ENCODE peak calls at places on chromosomes 5 and 9, in ten cellular contexts. X is RWPE1; Z is OCI-LY7; G is amniotic epithelial cell; Y is left cardiac atrium; V is neural progenitor cell; U is EL; L is activated naive CD4-positive, alpha-beta T cell treated with Interleukin-2 at 50 U/mL for 16 hours; H is suprapubic skin; K is uterus. T is an unnamed sample.
A peak's percentile ranks its signal among the peaks of the same experiment; 100 is the strongest.

GRCh38 chr9:131262327-131263032 is 13.8 kb downstream of the FAM78A start:
- DNase-seq in L (no peak), X (no peak), H (no peak), Y (no peak), U (no peak), K (no peak), G (peak; percentile 39), Z (peak; percentile 79), V (no peak), T (no peak)

GRCh38 chr9:86614871-86615849 is 260.9 kb upstream of the TUT7 start:
- DNase-seq in U (peak; percentile 58), G (peak; percentile 72), Y (no peak), H (no peak), Z (peak; percentile 13), V (peak; percentile 62), L (no peak), K (no peak), X (no peak), T (peak; percentile 58)

GRCh38 chr5:35120745-35121144 is 73.0 kb upstream of the AGXT2 start:
- DNase-seq in G (no peak), U (no peak), L (no peak), Y (no peak), V (no peak), H (no peak), Z (no peak), K (no peak), X (no peak), T (no peak)

GRCh38 chr5:39249560-39250274 is 30.4 kb upstream of the FYB1 start:
- DNase-seq in L (no peak), X (no peak), V (no peak), H (no peak), Y (no peak), Z (no peak), U (no peak), G (peak; percentile 28), K (no peak), T (peak; percentile 25)

GRCh38 chr5:153827407-153827806 is 211.3 kb downstream of the FAM114A2 start:
- DNase-seq in K (no peak), H (no peak), Y (no peak), Z (peak; percentile 39), V (peak; percentile 52), L (no peak), G (peak; percentile 32), X (no peak), U (peak; percentile 40), T (peak; percentile 32)

GRCh38 chr9:133304158-133304470 is 29.1 kb upstream of the ABO start:
- DNase-seq in K (no peak), Z (no peak), V (no peak), Y (no peak), U (no peak), G (no peak), L (no peak), H (peak; percentile 53), X (no peak), T (no peak)

GRCh38 chr5:58188287-58188651 is 271.6 kb downstream of the PLK2 start:
- DNase-seq in G (peak; percentile 74), H (no peak), L (no peak), Y (no peak), X (peak; percentile 86), Z (no peak), K (no peak), V (peak; percentile 27), U (peak; percentile 94), T (peak; percentile 45)

GRCh38 chr9:133580416-133580738 is 28.8 kb downstream of the FAM163B start:
- DNase-seq in U (no peak), X (no peak), Y (peak; percentile 21), H (no peak), K (no peak), Z (peak; percentile 45), V (no peak), L (no peak), G (no peak), T (no peak)

GRCh38 chr5:42767491-42768105 is 11.0 kb downstream of the CCDC152 start:
- DNase-seq in H (no peak), L (no peak), Y (no peak), V (peak; percentile 34), K (no peak), X (peak; percentile 30), Z (peak; percentile 27), U (peak; percentile 17), G (peak; percentile 39), T (peak; percentile 61)

GRCh38 chr5:143534764-143535159 is 131.3 kb upstream of the NR3C1 start:
- DNase-seq in G (no peak), U (no peak), L (no peak), Z (no peak), H (no peak), V (no peak), K (no peak), Y (no peak), X (no peak), T (no peak)

GRCh38 chr5:143063175-143063970 is 293.2 kb downstream of the ARHGAP26 start:
- DNase-seq in X (no peak), G (peak; percentile 82), K (peak; percentile 37), Z (no peak), V (no peak), H (no peak), L (no peak), U (no peak), Y (peak; percentile 77), T (peak; percentile 74)

GRCh38 chr9:116499986-116500871 is 186.9 kb upstream of the TRIM32 start:
- DNase-seq in U (peak; percentile 91), G (peak; percentile 42), L (no peak), Y (no peak), K (no peak), X (peak; percentile 58), V (peak; percentile 80), H (no peak), Z (no peak), T (peak; percentile 92)

GRCh38 chr9:113875917-113876805 is at the start of gene ZNF618:
- DNase-seq in Z (peak; percentile 9), K (no peak), G (no peak), U (peak; percentile 40), Y (peak; percentile 47), H (no peak), X (peak; percentile 66), L (peak; percentile 4), V (peak; percentile 81), T (no peak)

GRCh38 chr5:31361234-31361633 is 167.7 kb downstream of the CDH6 start:
- DNase-seq in G (peak; percentile 93), K (peak; percentile 33), Y (no peak), Z (no peak), U (peak; percentile 81), V (no peak), L (no peak), H (no peak), X (peak; percentile 16), T (peak; percentile 91)

GRCh38 chr5:134029156-134029555 is 24.4 kb upstream of the VDAC1 start:
- DNase-seq in Y (no peak), G (peak; percentile 99), L (no peak), Z (no peak), H (no peak), K (no peak), V (no peak), U (peak; percentile 96), X (peak; percentile 65), T (peak; percentile 99)

GRCh38 chr9:19660019-19660418 is 128.8 kb downstream of the SLC24A2 start:
- DNase-seq in X (peak; percentile 48), G (no peak), L (no peak), Y (no peak), Z (no peak), U (no peak), V (no peak), H (no peak), K (no peak), T (no peak)

GRCh38 chr5:37568018-37568753 is 189.1 kb downstream of the WDR70 start:
- DNase-seq in K (no peak), L (no peak), Z (no peak), X (no peak), U (no peak), H (no peak), G (no peak), V (no peak), Y (no peak), T (no peak)

GRCh38 chr5:132429451-132430440 is 60.2 kb downstream of the SLC22A5 start:
- DNase-seq in X (no peak), Z (no peak), V (no peak), G (peak; percentile 57), Y (no peak), H (no peak), U (peak; percentile 15), L (no peak), K (no peak), T (no peak)

GRCh38 chr5:156475182-156475830 is 148.3 kb downstream of the SGCD start:
- DNase-seq in Y (no peak), H (no peak), L (no peak), V (no peak), Z (no peak), U (no peak), G (no peak), X (no peak), K (no peak), T (peak; percentile 20)

GRCh38 chr9:125803526-125803925 is 56.4 kb downstream of the PBX3 start:
- DNase-seq in X (no peak), Z (no peak), H (no peak), L (no peak), K (no peak), V (no peak), U (no peak), G (no peak), Y (no peak), T (no peak)

GRCh38 chr9:14383815-14384214 is 69.9 kb upstream of the NFIB start:
- DNase-seq in X (no peak), Z (no peak), U (no peak), Y (no peak), G (no peak), K (no peak), H (no peak), V (no peak), L (no peak), T (no peak)

GRCh38 chr9:98317134-98317857 is 61.8 kb upstream of the TBC1D2 start:
- DNase-seq in H (no peak), U (peak; percentile 67), V (no peak), K (no peak), L (no peak), Z (no peak), X (no peak), Y (no peak), G (peak; percentile 70), T (peak; percentile 95)

GRCh38 chr5:351084-351910 is 29.8 kb downstream of the AHRR start:
- DNase-seq in H (no peak), Z (no peak), Y (no peak), V (no peak), L (no peak), K (no peak), X (no peak), U (no peak), G (no peak), T (no peak)

GRCh38 chr9:33868430-33869000 is 51.6 kb downstream of the UBE2R2 start:
- DNase-seq in Y (no peak), G (peak; percentile 41), L (no peak), V (no peak), X (no peak), H (no peak), U (peak; percentile 36), K (no peak), Z (no peak), T (peak; percentile 87)

GRCh38 chr5:32298056-32298420 is 14.7 kb downstream of the MTMR12 start:
- DNase-seq in H (no peak), Y (no peak), U (no peak), X (no peak), G (no peak), V (no peak), L (no peak), Z (no peak), K (no peak), T (no peak)

GRCh38 chr5:147226512-147226911 is 8.3 kb upstream of the STK32A start:
- DNase-seq in K (no peak), Y (no peak), U (no peak), Z (no peak), V (no peak), X (no peak), G (no peak), L (no peak), H (no peak), T (no peak)

GRCh38 chr5:74169704-74170103 is 470.8 kb downstream of the ENC1 start:
- DNase-seq in L (no peak), X (no peak), Y (no peak), H (no peak), K (no peak), G (no peak), U (no peak), Z (no peak), V (no peak), T (no peak)

GRCh38 chr9:134060546-134060945 is 7.3 kb downstream of the BRD3 start:
- DNase-seq in U (no peak), K (no peak), G (peak; percentile 27), H (no peak), Z (no peak), V (no peak), Y (no peak), L (no peak), X (no peak), T (no peak)